ENCODE peak calls at places on chromosomes 13 and 19, in ten cellular contexts. G, Q, H, W, Z, V, I, D, X and J are unnamed samples.

GRCh38 chr13:42047561-42048322 is 706 bp upstream of the DGKH start:
- DNase-seq in Q (peak; percentile 28), Z (peak; percentile 77), G (peak; percentile 78), D (peak; percentile 51), H (no peak), X (peak; percentile 27), W (peak; percentile 47), I (peak; percentile 62), V (peak; percentile 70), J (no peak)

GRCh38 chr19:11142528-11143171 is 12.9 kb downstream of the SPC24 start:
- DNase-seq in D (peak; percentile 94), W (no peak), Q (peak; percentile 87), G (peak; percentile 96), V (peak; percentile 97), Z (peak; percentile 96), H (no peak), I (peak; percentile 98), X (no peak), J (no peak)

GRCh38 chr13:57557979-57558529 is 73.5 kb upstream of the PCDH17 start:
- DNase-seq in V (no peak), H (no peak), D (no peak), G (no peak), Q (no peak), Z (peak; percentile 9), I (no peak), W (no peak), X (no peak), J (no peak)

GRCh38 chr19:33796164-33797100 is at the start of gene KCTD15:
- DNase-seq in W (peak; percentile 76), Q (no peak), H (no peak), G (peak; percentile 46), V (no peak), Z (peak; percentile 58), I (peak; percentile 66), X (peak; percentile 43), D (peak; percentile 64), J (no peak)

GRCh38 chr19:13086341-13086740 is 16.3 kb downstream of the LYL1 start:
- DNase-seq in X (no peak), W (no peak), H (no peak), G (no peak), Z (no peak), I (no peak), D (no peak), Q (no peak), V (no peak), J (no peak)

GRCh38 chr13:38905861-38906260 is 84.8 kb downstream of the STOML3 start:
- DNase-seq in W (no peak), X (no peak), Z (no peak), V (no peak), G (no peak), D (no peak), Q (no peak), I (no peak), H (no peak), J (no peak)

GRCh38 chr13:33380487-33381079 is 95.0 kb upstream of the STARD13 start:
- DNase-seq in V (no peak), G (no peak), W (no peak), Z (no peak), D (no peak), Q (no peak), X (no peak), I (no peak), H (no peak), J (no peak)

GRCh38 chr19:50815443-50815842 is 8.1 kb downstream of the KLK1 start:
- DNase-seq in H (no peak), I (no peak), X (no peak), W (no peak), V (no peak), Z (no peak), D (no peak), G (no peak), Q (no peak), J (no peak)

GRCh38 chr19:1377965-1378785 is 5.5 kb upstream of the NDUFS7 start:
- DNase-seq in W (no peak), Z (no peak), G (no peak), V (no peak), I (no peak), H (no peak), Q (no peak), D (no peak), X (no peak), J (no peak)

GRCh38 chr19:56153507-56153906 is 12.4 kb downstream of the ZNF444 start:
- DNase-seq in I (no peak), Q (no peak), W (no peak), D (no peak), Z (no peak), X (no peak), V (no peak), G (no peak), H (no peak), J (no peak)

GRCh38 chr13:73984949-73985691 is 149.1 kb downstream of the KLF12 start:
- DNase-seq in V (no peak), X (peak; percentile 59), W (no peak), I (no peak), Q (no peak), H (peak; percentile 30), Z (no peak), D (no peak), G (no peak), J (peak; percentile 4)

GRCh38 chr19:48059331-48059730 is 15.5 kb upstream of the CABP5 start:
- DNase-seq in Q (no peak), G (no peak), Z (no peak), I (no peak), W (no peak), X (no peak), V (peak; percentile 5), H (no peak), D (no peak), J (no peak)

GRCh38 chr13:94917814-94918213 is 205.5 kb upstream of the SOX21 start:
- DNase-seq in I (no peak), Q (no peak), Z (peak; percentile 7), X (no peak), W (no peak), H (no peak), V (no peak), G (no peak), D (no peak), J (no peak)